ENCODE peak calls at places on chromosome 4, in six cellular contexts. D is lung, A is HepG2, B is B cell, I is upper lobe of left lung, H is mesothelial cell of epicardium. E is an unnamed sample.

GRCh38 chr4:1378559-1379231 is 27.5 kb downstream of the NKX1-1 start:
- DNase-seq in B (no peak), H (no peak), D (no peak), A (no peak), I (no peak), E (no peak)

GRCh38 chr4:186027405-186027804 is 41.6 kb upstream of the TLR3 start:
- DNase-seq in D (no peak), B (no peak), H (no peak), A (no peak), I (no peak), E (no peak)

GRCh38 chr4:80255374-80256095 is 10.9 kb upstream of the FGF5 start:
- DNase-seq in A (no peak), H (no peak), D (no peak), I (no peak), B (no peak), E (no peak)

GRCh38 chr4:28254003-28254402 is 1393.4 kb downstream of the STIM2 start:
- DNase-seq in A (no peak), B (no peak), H (no peak), D (no peak), I (no peak), E (no peak)

GRCh38 chr4:74659576-74660411 is 134.5 kb downstream of the BTC start:
- DNase-seq in D (peak), H (no peak), A (peak), I (peak), B (no peak), E (no peak)

GRCh38 chr4:152992491-152992890 is 56.4 kb downstream of the FHDC1 start:
- DNase-seq in B (no peak), H (no peak), A (no peak), D (no peak), I (no peak), E (no peak)

GRCh38 chr4:110196871-110197420 is 1.5 kb downstream of the ELOVL6 start:
- DNase-seq in I (peak), H (peak), B (peak), D (no peak), A (no peak), E (peak)

GRCh38 chr4:123599920-123600394 is 203.4 kb downstream of the SPRY1 start:
- DNase-seq in A (peak), B (peak), I (peak), D (peak), H (no peak), E (peak)

GRCh38 chr4:124883642-124884041 is 171.1 kb upstream of the ANKRD50 start:
- DNase-seq in A (no peak), D (no peak), I (no peak), B (no peak), H (no peak), E (no peak)

GRCh38 chr4:6019316-6020263 is 1.4 kb upstream of the C4orf50 start:
- DNase-seq in B (no peak), A (peak), H (no peak), D (peak), I (no peak), E (peak)

GRCh38 chr4:102678107-102678506 is 82.7 kb downstream of the MANBA start:
- DNase-seq in I (no peak), B (no peak), A (no peak), D (no peak), H (no peak), E (no peak)

GRCh38 chr4:186666252-186666651 is 57.4 kb downstream of the FAT1 start:
- DNase-seq in A (no peak), H (no peak), I (no peak), D (no peak), B (no peak), E (no peak)

GRCh38 chr4:183698909-183699308 is 39.8 kb downstream of the TRAPPC11 start:
- DNase-seq in D (no peak), B (no peak), H (no peak), A (no peak), I (no peak), E (no peak)

GRCh38 chr4:55297346-55297745 is 48.7 kb upstream of the SRD5A3 start:
- DNase-seq in I (no peak), H (no peak), A (peak), D (no peak), B (no peak), E (no peak)

GRCh38 chr4:185508162-185508561 is 27.1 kb downstream of the PDLIM3 start:
- DNase-seq in I (no peak), A (peak), H (no peak), B (no peak), D (no peak), E (no peak)

GRCh38 chr4:25925486-25926201 is 11.6 kb downstream of the SMIM20 start:
- DNase-seq in B (peak), A (peak), D (no peak), H (no peak), I (peak), E (peak)

GRCh38 chr4:138003248-138003647 is 238.9 kb downstream of the SLC7A11 start:
- DNase-seq in H (no peak), B (no peak), A (no peak), I (no peak), D (no peak), E (no peak)

GRCh38 chr4:70705146-70705855 is 16.5 kb upstream of the RUFY3 start:
- DNase-seq in H (peak), B (peak), A (peak), I (peak), D (peak), E (peak)

GRCh38 chr4:27176400-27176799 is 315.8 kb downstream of the STIM2 start:
- DNase-seq in A (peak), I (no peak), H (no peak), B (no peak), D (no peak), E (no peak)

GRCh38 chr4:149825336-149825735 is 9.7 kb upstream of the IQCM start:
- DNase-seq in I (no peak), B (no peak), H (no peak), D (no peak), A (no peak), E (no peak)

GRCh38 chr4:16626945-16627344 is 271.5 kb downstream of the LDB2 start:
- DNase-seq in I (no peak), D (no peak), B (no peak), A (no peak), H (no peak), E (no peak)

GRCh38 chr4:109298279-109299010 is 4.0 kb downstream of the COL25A1 start:
- DNase-seq in H (no peak), I (no peak), A (no peak), B (no peak), D (no peak), E (no peak)

GRCh38 chr4:3225946-3226345 is 23.0 kb upstream of the MSANTD1 start:
- DNase-seq in A (no peak), B (no peak), I (no peak), H (no peak), D (no peak), E (peak)

GRCh38 chr4:138086471-138086870 is 155.7 kb downstream of the SLC7A11 start:
- DNase-seq in A (no peak), I (no peak), H (no peak), B (no peak), D (no peak), E (no peak)

GRCh38 chr4:14000091-14000814 is 372.7 kb upstream of the BOD1L1 start:
- DNase-seq in A (no peak), H (no peak), I (no peak), B (no peak), D (no peak), E (no peak)

GRCh38 chr4:48877827-48878535 is 28.6 kb downstream of the OCIAD2 start:
- DNase-seq in B (no peak), H (no peak), I (no peak), A (no peak), D (no peak), E (no peak)

GRCh38 chr4:74292111-74292870 is 16.0 kb upstream of the EPGN start:
- DNase-seq in D (no peak), I (no peak), H (no peak), B (no peak), A (no peak), E (no peak)

DNA sequence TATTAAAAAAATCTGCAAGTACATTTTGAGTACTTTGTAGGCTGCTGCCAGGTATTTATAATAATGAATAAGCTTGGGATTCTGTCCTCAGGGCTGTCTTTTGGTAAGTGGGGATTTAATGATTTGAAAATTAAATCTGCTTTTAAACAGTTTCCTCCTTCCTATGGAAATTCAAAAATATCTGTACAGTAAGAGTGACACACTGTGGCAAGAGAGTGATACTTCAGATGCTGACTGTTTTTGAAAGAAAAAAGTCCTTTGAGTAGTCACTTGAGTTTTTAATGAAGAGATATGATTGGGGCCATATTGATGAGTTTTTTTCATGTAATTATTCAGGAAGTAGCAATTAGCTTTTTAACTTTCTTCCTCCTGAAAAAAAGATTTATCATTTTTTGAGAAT is 49.2 kb downstream of the SMARCAD1 start:
- DNase-seq in I (no peak), H (no peak), D (no peak), B (no peak), A (peak), E (no peak)
- TF ChIP-seq CTCF in I (peak), H (no peak), D (no peak), B (peak), A (peak), E (peak)

GRCh38 chr4:7121861-7122653 is 54.2 kb upstream of the GRPEL1 start:
- DNase-seq in B (no peak), D (no peak), A (no peak), H (no peak), I (no peak), E (no peak)

GRCh38 chr4:7124643-7125442 is 57.0 kb upstream of the GRPEL1 start:
- DNase-seq in D (peak), H (no peak), B (no peak), A (peak), I (no peak), E (no peak)

GRCh38 chr4:7118013-7118832 is 50.4 kb upstream of the GRPEL1 start:
- DNase-seq in B (no peak), D (no peak), A (no peak), H (no peak), I (no peak), E (no peak)

GRCh38 chr4:7120341-7120740 is 52.5 kb upstream of the GRPEL1 start:
- DNase-seq in I (no peak), B (no peak), A (no peak), H (no peak), D (no peak), E (no peak)

DNA sequence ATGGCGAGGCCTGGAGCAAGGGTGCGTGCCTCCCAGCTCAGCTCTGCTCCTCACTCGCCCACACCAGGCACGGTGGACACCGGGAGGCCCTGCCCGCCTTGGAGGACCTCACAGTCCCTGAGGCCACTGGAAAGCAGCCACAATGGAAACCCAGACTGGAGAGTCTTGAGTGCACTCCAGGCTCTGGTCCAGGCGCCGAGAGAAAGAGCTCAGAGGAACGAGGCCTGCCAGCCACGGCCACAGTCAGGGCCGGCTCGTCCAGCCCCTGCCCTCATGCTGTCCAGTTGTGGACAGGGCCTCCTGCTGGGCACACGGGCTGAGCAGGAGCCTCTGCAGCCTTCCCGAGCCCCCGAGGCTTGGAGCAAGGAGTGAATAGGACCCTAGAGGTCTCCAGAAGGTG is 53.3 kb upstream of the GRPEL1 start:
- DNase-seq in A (no peak), H (no peak), B (no peak), D (no peak), I (peak), E (no peak)
- TF ChIP-seq CTCF in A (no peak), H (no peak), B (no peak), D (no peak), I (no peak), E (no peak)

DNA sequence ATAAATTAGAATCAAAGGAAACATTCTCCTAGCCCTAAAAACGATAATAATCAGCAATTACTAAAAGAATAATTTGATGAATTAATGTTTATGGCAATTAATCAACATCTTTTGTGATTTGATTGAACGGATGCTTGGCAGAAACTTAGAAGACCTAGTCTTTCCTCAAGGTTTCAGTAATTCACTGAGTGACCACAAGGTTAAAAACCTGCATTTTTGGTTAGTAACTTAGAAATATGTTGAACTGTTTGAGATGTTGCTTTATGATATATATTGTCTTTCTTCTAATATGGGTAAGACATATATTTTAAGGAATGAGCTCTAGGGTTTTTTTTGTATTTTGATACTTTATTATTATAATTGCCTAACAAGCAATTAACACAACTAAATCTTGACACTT is 793.0 kb upstream of the NDST4 start:
- DNase-seq in H (no peak), A (no peak), I (no peak), D (no peak), B (no peak), E (no peak)
- TF ChIP-seq CTCF in H (peak), A (no peak), I (no peak), D (no peak), B (no peak), E (no peak)

GRCh38 chr4:21882050-21882839 is 66.3 kb downstream of the KCNIP4 start:
- DNase-seq in I (no peak), A (no peak), H (no peak), B (no peak), D (no peak), E (no peak)

GRCh38 chr4:21884615-21885014 is 64.0 kb downstream of the KCNIP4 start:
- DNase-seq in D (no peak), H (no peak), A (no peak), I (no peak), B (no peak), E (no peak)

DNA sequence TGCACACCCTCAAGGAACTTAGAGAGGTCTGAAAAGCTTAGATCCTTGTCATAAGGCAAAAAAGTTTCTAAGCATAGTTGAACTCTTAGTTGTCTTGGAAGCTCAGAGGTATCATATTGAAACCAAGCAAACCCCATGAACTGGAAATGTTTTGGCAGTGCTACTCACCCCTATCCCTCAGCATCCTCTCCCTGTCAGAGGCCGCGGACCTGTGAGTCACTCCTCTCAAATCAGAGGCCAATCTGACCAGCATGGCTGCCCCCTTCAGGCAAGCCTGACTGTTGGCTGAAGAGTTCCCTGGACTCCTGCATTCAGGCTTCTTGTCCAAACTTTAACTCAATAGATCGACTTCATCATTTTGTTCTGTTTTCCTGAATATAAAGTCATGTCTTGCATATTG is 69.4 kb downstream of the KCNIP4 start:
- DNase-seq in H (no peak), B (no peak), I (no peak), D (no peak), A (peak), E (no peak)
- TF ChIP-seq CTCF in H (no peak), B (no peak), I (no peak), D (no peak), A (no peak), E (no peak)

DNA sequence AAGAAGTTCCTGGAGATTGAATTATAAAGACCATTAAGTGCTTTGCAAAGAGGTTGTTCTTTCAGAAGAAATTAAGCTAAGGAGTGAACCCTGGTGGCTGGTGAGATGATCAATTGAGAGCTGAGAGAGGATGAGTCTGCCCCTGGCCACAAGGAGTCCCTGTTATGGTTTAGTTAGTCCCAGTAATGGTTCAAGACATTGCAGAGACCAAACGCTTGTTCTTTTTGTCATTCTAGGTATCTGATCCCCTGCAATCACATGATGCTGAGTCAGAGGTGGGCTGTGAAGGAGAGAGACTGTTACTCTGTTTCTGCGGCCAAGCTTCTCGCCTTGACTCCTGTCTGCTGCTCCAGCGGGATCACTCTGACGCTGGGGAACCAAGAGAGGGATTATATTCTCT is 114.5 kb downstream of the GATB start:
- DNase-seq in I (no peak), A (no peak), H (no peak), D (no peak), B (no peak), E (no peak)
- TF ChIP-seq CTCF in I (no peak), A (no peak), H (no peak), D (no peak), B (no peak), E (no peak)

GRCh38 chr4:98452091-98452490 is 190.9 kb downstream of the RAP1GDS1 start:
- DNase-seq in H (no peak), I (no peak), D (no peak), A (no peak), B (no peak), E (no peak)

GRCh38 chr4:98444371-98444770 is 183.2 kb downstream of the RAP1GDS1 start:
- DNase-seq in H (no peak), D (no peak), A (no peak), B (no peak), I (no peak), E (no peak)

GRCh38 chr4:98446499-98447375 is 185.6 kb downstream of the RAP1GDS1 start:
- DNase-seq in D (no peak), I (peak), H (no peak), B (peak), A (no peak), E (no peak)

GRCh38 chr4:98448923-98449322 is 187.7 kb downstream of the RAP1GDS1 start:
- DNase-seq in H (no peak), B (no peak), D (no peak), A (no peak), I (peak), E (no peak)

DNA sequence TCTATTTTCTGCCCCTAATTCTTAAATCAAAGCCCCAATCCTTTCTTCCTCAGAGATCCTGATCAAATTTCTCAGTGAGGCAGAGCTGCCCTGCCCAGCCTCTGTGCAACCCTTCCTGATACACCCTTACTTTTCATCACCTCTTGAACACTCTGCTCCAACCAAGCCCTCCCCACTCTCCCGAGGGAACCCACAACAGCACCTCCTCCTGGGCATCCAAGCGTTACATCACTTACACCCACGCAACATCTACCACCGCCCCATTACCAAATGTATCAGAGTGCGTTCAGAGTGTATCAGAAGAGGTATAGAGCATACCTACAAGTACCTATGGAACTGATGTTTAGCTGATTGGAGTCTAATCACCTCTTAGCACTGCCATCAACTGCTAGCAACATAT is 186.5 kb downstream of the RAP1GDS1 start:
- DNase-seq in I (no peak), D (no peak), B (peak), A (no peak), H (no peak), E (no peak)
- TF ChIP-seq CTCF in I (no peak), D (no peak), B (no peak), A (no peak), H (no peak), E (no peak)

GRCh38 chr4:169723207-169723606 is 34.5 kb downstream of the HPF1 start:
- DNase-seq in D (no peak), A (peak), I (no peak), B (no peak), H (no peak), E (no peak)
- TF ChIP-seq CTCF in D (no peak), A (peak), I (no peak), B (no peak), H (no peak), E (peak)

DNA sequence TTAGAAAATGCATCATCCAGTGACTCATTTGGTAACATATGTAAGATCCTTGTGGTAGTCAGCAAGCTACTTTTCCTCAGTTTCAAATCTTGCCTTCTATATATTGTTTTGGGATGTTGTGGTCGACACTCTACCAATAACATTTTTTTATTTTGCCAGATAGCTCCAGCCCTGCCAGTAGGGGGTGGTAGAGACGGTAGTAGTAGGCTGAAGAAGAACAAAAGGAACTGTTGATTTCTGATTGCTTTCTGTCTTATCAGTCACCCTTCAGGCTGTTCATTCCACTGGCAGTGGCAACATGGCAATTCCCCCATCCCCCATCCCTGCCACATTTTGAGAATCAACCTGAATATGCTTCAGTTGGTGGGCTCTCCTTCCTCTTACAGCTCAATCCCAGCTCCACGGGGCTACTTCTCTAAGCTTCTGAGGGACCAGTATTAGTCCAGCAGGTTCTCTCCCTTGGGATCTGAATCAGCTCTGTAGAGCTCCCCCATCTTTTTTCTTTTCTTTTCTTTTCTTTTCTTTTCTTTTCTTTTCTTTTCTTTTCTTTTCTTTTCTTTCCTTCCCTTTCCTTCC is 171.5 kb upstream of the VEGFC start:
- DNase-seq in A (no peak), I (no peak), B (no peak), D (no peak), H (no peak), E (no peak)
- TF ChIP-seq CTCF in A (no peak), I (no peak), B (no peak), D (no peak), H (no peak), E (no peak)

DNA sequence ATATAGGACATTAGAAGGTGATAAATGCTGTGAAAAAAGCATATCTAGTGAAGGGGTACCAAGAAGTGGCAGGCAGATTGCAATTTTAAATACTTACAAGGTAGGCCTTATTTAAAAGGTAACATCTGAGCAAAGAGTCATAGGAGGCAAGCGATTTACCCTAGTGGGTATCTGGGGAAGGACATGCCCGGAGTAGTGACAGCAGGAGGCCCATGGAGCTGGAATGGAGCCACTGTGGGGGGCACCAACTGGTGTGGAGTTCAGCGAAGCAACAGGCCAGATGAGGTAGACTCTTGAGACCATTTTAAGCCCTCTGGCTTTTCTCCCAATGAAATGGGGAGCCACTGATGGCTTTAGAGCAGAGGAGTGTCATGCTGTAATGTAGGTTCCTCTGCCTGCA is 37.3 kb downstream of the SEC24D start:
- DNase-seq in D (no peak), H (no peak), A (no peak), B (no peak), I (no peak), E (no peak)
- TF ChIP-seq CTCF in D (no peak), H (no peak), A (no peak), B (no peak), I (no peak), E (no peak)

E was measured in dorsolateral prefrontal cortex.